ENCODE peak calls at places on chromosomes 13 and 19, in seven cellular contexts. U, I, Y, F, A, T and J are unnamed samples.

GRCh38 chr19:31127132-31127967 is 221.9 kb downstream of the TSHZ3 start:
- DNase-seq in F (peak; percentile 94), I (no peak), A (peak; percentile 65), Y (no peak), U (no peak), T (no peak), J (peak; percentile 64)

GRCh38 chr13:37490176-37490575 is 108.4 kb downstream of the POSTN start:
- DNase-seq in I (no peak), F (no peak), U (no peak), T (no peak), A (no peak), Y (no peak), J (no peak)

GRCh38 chr19:19064098-19064722 is 416 bp downstream of the SLC25A42 start:
- DNase-seq in I (no peak), T (no peak), U (no peak), A (no peak), Y (no peak), F (no peak), J (no peak)

GRCh38 chr13:108342369-108343289 is 73.1 kb downstream of the TNFSF13B start:
- DNase-seq in I (no peak), U (peak; percentile 65), F (peak; percentile 6), T (no peak), A (peak; percentile 42), Y (no peak), J (no peak)

GRCh38 chr13:114311387-114311786 is 2.9 kb upstream of the CHAMP1 start:
- DNase-seq in F (no peak), U (no peak), A (no peak), Y (no peak), I (no peak), T (no peak), J (no peak)

GRCh38 chr13:85413664-85414063 is 385.6 kb downstream of the SLITRK6 start:
- DNase-seq in I (no peak), U (no peak), A (no peak), F (no peak), Y (no peak), T (no peak), J (no peak)

GRCh38 chr13:44471686-44472085 is 98.1 kb downstream of the SERP2 start:
- DNase-seq in F (no peak), I (no peak), U (no peak), A (peak; percentile 38), Y (no peak), T (no peak), J (no peak)

GRCh38 chr19:28519950-28520861 is 692.7 kb downstream of the UQCRFS1 start:
- DNase-seq in Y (peak; percentile 86), U (no peak), I (peak; percentile 68), T (no peak), F (no peak), A (no peak), J (no peak)

GRCh38 chr19:10863107-10863700 is 8.1 kb upstream of the CARM1 start:
- DNase-seq in A (peak; percentile 38), U (no peak), F (no peak), I (no peak), T (no peak), Y (no peak), J (peak; percentile 64)

GRCh38 chr19:10068205-10068604 is 17.9 kb upstream of the SHFL start:
- DNase-seq in A (no peak), U (no peak), F (no peak), Y (no peak), I (no peak), T (no peak), J (no peak)

GRCh38 chr13:108283110-108283509 is 13.6 kb downstream of the TNFSF13B start:
- DNase-seq in I (no peak), U (no peak), T (no peak), A (peak; percentile 14), F (no peak), Y (no peak), J (no peak)

GRCh38 chr13:77833331-77833863 is 85.2 kb downstream of the EDNRB start:
- DNase-seq in T (no peak), Y (no peak), A (peak; percentile 87), U (no peak), F (peak; percentile 84), I (no peak), J (no peak)

GRCh38 chr19:7552781-7553180 is 17.3 kb downstream of the PNPLA6 start:
- DNase-seq in U (no peak), F (no peak), Y (no peak), T (no peak), I (no peak), A (no peak), J (no peak)

GRCh38 chr13:73228546-73228945 is 169.7 kb downstream of the KLF5 start:
- DNase-seq in A (peak; percentile 10), F (no peak), Y (no peak), T (no peak), I (no peak), U (no peak), J (no peak)

GRCh38 chr13:101626925-101627555 is 174.6 kb downstream of the ITGBL1 start:
- DNase-seq in F (no peak), I (no peak), Y (no peak), U (no peak), A (no peak), T (peak; percentile 61), J (no peak)

GRCh38 chr13:75541287-75541686 is 3.6 kb upstream of the COMMD6 start:
- DNase-seq in U (no peak), T (no peak), F (no peak), I (no peak), Y (no peak), A (no peak), J (no peak)

GRCh38 chr13:100828226-100828625 is 153.6 kb upstream of the TMTC4 start:
- DNase-seq in T (no peak), F (no peak), U (peak; percentile 70), Y (no peak), A (peak; percentile 3), I (no peak), J (peak; percentile 72)

GRCh38 chr19:2477141-2477710 is 1.3 kb downstream of the GADD45B start:
- DNase-seq in Y (peak; percentile 66), U (no peak), F (no peak), A (peak; percentile 34), T (peak; percentile 66), I (no peak), J (peak; percentile 70)

GRCh38 chr13:20035130-20035529 is 76.6 kb downstream of the ZMYM2 start:
- DNase-seq in F (no peak), I (no peak), Y (no peak), U (peak; percentile 16), T (no peak), A (peak; percentile 7), J (no peak)

GRCh38 chr13:51305558-51305957 is 33.9 kb upstream of the SERPINE3 start:
- DNase-seq in F (no peak), U (no peak), A (no peak), T (no peak), Y (no peak), I (no peak), J (no peak)

GRCh38 chr13:30421093-30422055 is 919 bp upstream of the UBE2L5 start:
- DNase-seq in A (peak; percentile 95), I (peak; percentile 95), U (peak; percentile 78), Y (peak; percentile 94), F (peak; percentile 54), T (peak; percentile 64), J (peak; percentile 87)

GRCh38 chr13:40116008-40116407 is 460.5 kb downstream of the COG6 start:
- DNase-seq in Y (no peak), U (peak; percentile 5), F (no peak), A (peak; percentile 96), T (no peak), I (no peak), J (peak; percentile 69)

GRCh38 chr19:51148571-51148970 is 6.5 kb downstream of the SIGLEC7 start:
- DNase-seq in U (no peak), F (no peak), I (no peak), Y (no peak), A (no peak), T (no peak), J (no peak)
- H3K27ac ChIP-seq in U (no peak overlapping the region), F (no peak overlapping the region), I (no peak overlapping the region), Y (no peak overlapping the region), A (no peak overlapping the region), T (no peak overlapping the region), J (no peak overlapping the region)

GRCh38 chr13:98485561-98485960 is 91.3 kb downstream of the STK24 start:
- DNase-seq in A (no peak), T (peak; percentile 13), I (no peak), F (no peak), U (no peak), Y (no peak), J (peak; percentile 53)
- H3K4me3 ChIP-seq in A (no peak overlapping the region), T (no peak overlapping the region), I (no peak overlapping the region), F (no peak overlapping the region), U (no peak overlapping the region), Y (no peak overlapping the region), J (no peak overlapping the region)

GRCh38 chr13:109666656-109667448 is 119.5 kb downstream of the IRS2 start:
- DNase-seq in T (no peak), U (no peak), A (peak; percentile 49), I (peak; percentile 74), F (no peak), Y (no peak), J (no peak)

GRCh38 chr13:109667754-109668360 is 118.5 kb downstream of the IRS2 start:
- DNase-seq in A (peak; percentile 10), T (no peak), I (peak; percentile 39), Y (no peak), U (no peak), F (no peak), J (no peak)

GRCh38 chr13:109669234-109669612 is 117.2 kb downstream of the IRS2 start:
- DNase-seq in Y (no peak), I (peak; percentile 47), F (no peak), T (no peak), U (no peak), A (no peak), J (no peak)

GRCh38 chr13:109669956-109670355 is 116.4 kb downstream of the IRS2 start:
- DNase-seq in Y (no peak), U (no peak), I (peak; percentile 57), T (no peak), F (no peak), A (no peak), J (no peak)

GRCh38 chr13:109668433-109669233 is 117.8 kb downstream of the IRS2 start:
- DNase-seq in U (no peak), T (no peak), I (peak; percentile 68), Y (no peak), F (no peak), A (no peak), J (peak; percentile 67)
- H3K27ac ChIP-seq in U (no peak overlapping the region), T (no peak overlapping the region), I (no peak overlapping the region), Y (no peak overlapping the region), F (no peak overlapping the region), A (no peak overlapping the region), J (no peak overlapping the region)

GRCh38 chr19:38956264-38956663 is 19.3 kb downstream of the FBXO17 start:
- DNase-seq in F (no peak), Y (no peak), A (no peak), U (no peak), T (no peak), I (no peak), J (no peak)

GRCh38 chr19:38952395-38953165 is 21.8 kb downstream of the MRPS12 start:
- DNase-seq in T (no peak), U (peak; percentile 80), I (no peak), A (peak; percentile 11), F (no peak), Y (no peak), J (peak; percentile 81)

GRCh38 chr19:38953677-38954076 is 21.9 kb downstream of the FBXO17 start:
- DNase-seq in F (no peak), T (no peak), U (no peak), Y (no peak), I (no peak), A (no peak), J (peak; percentile 77)

GRCh38 chr19:38959618-38960017 is 15.9 kb downstream of the FBXO17 start:
- DNase-seq in F (no peak), I (no peak), Y (no peak), A (no peak), T (no peak), U (no peak), J (no peak)

GRCh38 chr19:38958301-38958700 is 17.2 kb downstream of the FBXO17 start:
- DNase-seq in Y (no peak), F (no peak), A (no peak), T (no peak), U (no peak), I (no peak), J (no peak)
- H3K4me3 ChIP-seq in Y (no peak overlapping the region), F (no peak overlapping the region), A (no peak overlapping the region), T (no peak overlapping the region), U (no peak overlapping the region), I (no peak overlapping the region), J (no peak overlapping the region)